ENCODE peak calls at places on chromosomes 16 and 17, in five cellular contexts. X is HFF-Myc, C is ELF-1, J is OCI-LY7, D is NCI-H1436 treated with DMSO at 0.1 percent for 48 hours. F is an unnamed sample.

GRCh38 chr17:76384987-76385891 is 830 bp downstream of the SPHK1 start:
- DNase-seq in X (no peak), C (peak), J (no peak), D (no peak), F (peak)

GRCh38 chr17:81471804-81472456 is 40.7 kb downstream of the ACTG1 start:
- DNase-seq in X (peak), C (no peak), J (peak), D (no peak), F (peak)

GRCh38 chr17:49603720-49604119 is 28.0 kb downstream of the NXPH3 start:
- DNase-seq in X (no peak), C (no peak), J (no peak), D (no peak), F (no peak)

GRCh38 chr17:45224671-45225050 is 3.0 kb downstream of the FMNL1 start:
- DNase-seq in X (no peak), C (no peak), J (no peak), D (no peak), F (no peak)

GRCh38 chr16:56936491-56936890 is 4.5 kb downstream of the HERPUD1 start:
- DNase-seq in X (no peak), C (no peak), J (no peak), D (no peak), F (no peak)

GRCh38 chr16:79265701-79266100 is 334.8 kb downstream of the MAF start:
- DNase-seq in X (no peak), C (no peak), J (no peak), D (no peak), F (no peak)

GRCh38 chr17:29054835-29055234 is 11.9 kb downstream of the PIPOX start:
- DNase-seq in X (no peak), C (peak), J (no peak), D (no peak), F (peak)

GRCh38 chr16:68506331-68507053 is 32.6 kb upstream of the ZFP90 start:
- DNase-seq in X (no peak), C (no peak), J (no peak), D (no peak), F (no peak)

GRCh38 chr16:55470533-55471371 is 8.2 kb upstream of the MMP2 start:
- DNase-seq in X (no peak), C (peak), J (no peak), D (no peak), F (no peak)

GRCh38 chr17:17783825-17784598 is 52.8 kb downstream of the SREBF1 start:
- DNase-seq in X (no peak), C (peak), J (peak), D (peak), F (peak)

GRCh38 chr17:77428901-77429734 is 288.3 kb downstream of the SEC14L1 start:
- DNase-seq in X (no peak), C (no peak), J (peak), D (no peak), F (no peak)

GRCh38 chr16:68406458-68407041 is 41.8 kb downstream of the SMPD3 start:
- DNase-seq in X (no peak), C (no peak), J (no peak), D (no peak), F (peak)

GRCh38 chr16:26598061-26598460 is 468.7 kb upstream of the C16orf82 start:
- DNase-seq in X (no peak), C (peak), J (no peak), D (no peak), F (no peak)

GRCh38 chr17:2716649-2717048 is 5.1 kb upstream of the CLUH start:
- DNase-seq in X (no peak), C (peak), J (no peak), D (no peak), F (no peak)

GRCh38 chr16:84104231-84104630 is 12.5 kb downstream of the MBTPS1 start:
- DNase-seq in X (no peak), C (no peak), J (no peak), D (no peak), F (no peak)

GRCh38 chr16:1908983-1909382 is 9.2 kb downstream of the HS3ST6 start:
- DNase-seq in X (no peak), C (no peak), J (no peak), D (no peak), F (no peak)

GRCh38 chr17:39753514-39754160 is 15.9 kb downstream of the GRB7 start:
- DNase-seq in X (no peak), C (peak), J (peak), D (no peak), F (peak)

GRCh38 chr17:35947156-35947585 is 3.7 kb upstream of the LYZL6 start:
- DNase-seq in X (no peak), C (peak), J (peak), D (no peak), F (peak)

GRCh38 chr17:46191332-46192210 is 1.7 kb downstream of the KANSL1 start:
- DNase-seq in X (no peak), C (peak), J (peak), D (no peak), F (peak)